ENCODE peak calls at places on chromosomes 16 and 17, in nine cellular contexts. One of them, this sample, is unnamed.

GRCh38 chr16:4200000-4200780 is 41.7 kb downstream of the SRL start:
- DNase-seq in testis: peak; percentile 78
- DNase-seq in K562: peak; percentile 73
- DNase-seq in kidney: peak; percentile 82
- DNase-seq in esophagus squamous epithelium: no peak
- DNase-seq in neural crest cell: peak; percentile 57
- DNase-seq in mesothelial cell of epicardium: peak; percentile 55
- DNase-seq in thoracic aorta: no peak
- DNase-seq in RWPE1: peak; percentile 69
- DNase-seq in this sample: peak; percentile 38

GRCh38 chr16:12290868-12291267 is 314.3 kb downstream of the SNX29 start:
- DNase-seq in testis: no peak
- DNase-seq in K562: no peak
- DNase-seq in kidney: no peak
- DNase-seq in esophagus squamous epithelium: no peak
- DNase-seq in neural crest cell: no peak
- DNase-seq in mesothelial cell of epicardium: no peak
- DNase-seq in thoracic aorta: no peak
- DNase-seq in RWPE1: no peak
- DNase-seq in this sample: no peak

GRCh38 chr16:82062645-82063058 is 27.6 kb downstream of the HSD17B2 start:
- DNase-seq in testis: no peak
- DNase-seq in K562: no peak
- DNase-seq in kidney: no peak
- DNase-seq in esophagus squamous epithelium: no peak
- DNase-seq in neural crest cell: no peak
- DNase-seq in mesothelial cell of epicardium: no peak
- DNase-seq in thoracic aorta: no peak
- DNase-seq in RWPE1: no peak
- DNase-seq in this sample: no peak

GRCh38 chr17:2776589-2777241 is 19.5 kb upstream of the RAP1GAP2 start:
- DNase-seq in testis: peak; percentile 30
- DNase-seq in K562: peak; percentile 15
- DNase-seq in kidney: no peak
- DNase-seq in esophagus squamous epithelium: no peak
- DNase-seq in neural crest cell: peak; percentile 37
- DNase-seq in mesothelial cell of epicardium: peak; percentile 65
- DNase-seq in thoracic aorta: no peak
- DNase-seq in RWPE1: no peak
- DNase-seq in this sample: no peak

GRCh38 chr17:72126575-72127486 is 6.0 kb downstream of the SOX9 start:
- DNase-seq in testis: no peak
- DNase-seq in K562: no peak
- DNase-seq in kidney: no peak
- DNase-seq in esophagus squamous epithelium: no peak
- DNase-seq in neural crest cell: no peak
- DNase-seq in mesothelial cell of epicardium: no peak
- DNase-seq in thoracic aorta: no peak
- DNase-seq in RWPE1: peak; percentile 54
- DNase-seq in this sample: no peak

GRCh38 chr17:48541036-48541573 is 3.8 kb downstream of the HOXB2 start:
- DNase-seq in testis: peak; percentile 18
- DNase-seq in K562: no peak
- DNase-seq in kidney: no peak
- DNase-seq in esophagus squamous epithelium: no peak
- DNase-seq in neural crest cell: no peak
- DNase-seq in mesothelial cell of epicardium: no peak
- DNase-seq in thoracic aorta: no peak
- DNase-seq in RWPE1: no peak
- DNase-seq in this sample: no peak

GRCh38 chr17:22286337-22287041 is 594.2 kb downstream of the KCNJ18 start:
- DNase-seq in testis: no peak
- DNase-seq in K562: no peak
- DNase-seq in kidney: no peak
- DNase-seq in esophagus squamous epithelium: no peak
- DNase-seq in neural crest cell: no peak
- DNase-seq in mesothelial cell of epicardium: no peak
- DNase-seq in thoracic aorta: no peak
- DNase-seq in RWPE1: no peak
- DNase-seq in this sample: no peak

GRCh38 chr16:68499011-68499410 is 40.1 kb upstream of the ZFP90 start:
- DNase-seq in testis: no peak
- DNase-seq in K562: no peak
- DNase-seq in kidney: peak; percentile 42
- DNase-seq in esophagus squamous epithelium: no peak
- DNase-seq in neural crest cell: no peak
- DNase-seq in mesothelial cell of epicardium: peak; percentile 54
- DNase-seq in thoracic aorta: no peak
- DNase-seq in RWPE1: no peak
- DNase-seq in this sample: no peak

GRCh38 chr17:46154151-46154816 is 38.9 kb downstream of the KANSL1 start:
- DNase-seq in testis: no peak
- DNase-seq in K562: no peak
- DNase-seq in kidney: peak; percentile 32
- DNase-seq in esophagus squamous epithelium: no peak
- DNase-seq in neural crest cell: no peak
- DNase-seq in mesothelial cell of epicardium: no peak
- DNase-seq in thoracic aorta: no peak
- DNase-seq in RWPE1: no peak
- DNase-seq in this sample: no peak

GRCh38 chr16:56675685-56676210 is 6.1 kb downstream of the MT1H start:
- DNase-seq in testis: no peak
- DNase-seq in K562: no peak
- DNase-seq in kidney: no peak
- DNase-seq in esophagus squamous epithelium: no peak
- DNase-seq in neural crest cell: no peak
- DNase-seq in mesothelial cell of epicardium: no peak
- DNase-seq in thoracic aorta: no peak
- DNase-seq in RWPE1: no peak
- DNase-seq in this sample: no peak

GRCh38 chr16:1820096-1820972 is 6.3 kb downstream of the HAGH start:
- DNase-seq in testis: no peak
- DNase-seq in K562: no peak
- DNase-seq in kidney: no peak
- DNase-seq in esophagus squamous epithelium: no peak
- DNase-seq in neural crest cell: no peak
- DNase-seq in mesothelial cell of epicardium: no peak
- DNase-seq in thoracic aorta: no peak
- DNase-seq in RWPE1: no peak
- DNase-seq in this sample: no peak

GRCh38 chr16:88941051-88941932 is 35.7 kb downstream of the CBFA2T3 start:
- DNase-seq in testis: no peak
- DNase-seq in K562: no peak
- DNase-seq in kidney: peak; percentile 77
- DNase-seq in esophagus squamous epithelium: no peak
- DNase-seq in neural crest cell: no peak
- DNase-seq in mesothelial cell of epicardium: peak; percentile 59
- DNase-seq in thoracic aorta: no peak
- DNase-seq in RWPE1: no peak
- DNase-seq in this sample: no peak

GRCh38 chr16:47019563-47019962 is 46.1 kb upstream of the DNAJA2 start:
- DNase-seq in testis: no peak
- DNase-seq in K562: no peak
- DNase-seq in kidney: no peak
- DNase-seq in esophagus squamous epithelium: no peak
- DNase-seq in neural crest cell: no peak
- DNase-seq in mesothelial cell of epicardium: no peak
- DNase-seq in thoracic aorta: no peak
- DNase-seq in RWPE1: peak; percentile 24
- DNase-seq in this sample: no peak

GRCh38 chr17:33682622-33683021 is 389.5 kb upstream of the ASIC2 start:
- DNase-seq in testis: no peak
- DNase-seq in K562: no peak
- DNase-seq in kidney: no peak
- DNase-seq in esophagus squamous epithelium: no peak
- DNase-seq in neural crest cell: no peak
- DNase-seq in mesothelial cell of epicardium: no peak
- DNase-seq in thoracic aorta: no peak
- DNase-seq in RWPE1: no peak
- DNase-seq in this sample: no peak

GRCh38 chr17:81291662-81292061 is 3.4 kb downstream of the SLC38A10 start:
- DNase-seq in testis: peak; percentile 66
- DNase-seq in K562: peak; percentile 77
- DNase-seq in kidney: peak; percentile 86
- DNase-seq in esophagus squamous epithelium: no peak
- DNase-seq in neural crest cell: peak; percentile 50
- DNase-seq in mesothelial cell of epicardium: peak; percentile 83
- DNase-seq in thoracic aorta: no peak
- DNase-seq in RWPE1: peak; percentile 46
- DNase-seq in this sample: no peak

GRCh38 chr16:57023541-57024249 is 34.3 kb downstream of the NLRC5 start:
- DNase-seq in testis: no peak
- DNase-seq in K562: no peak
- DNase-seq in kidney: no peak
- DNase-seq in esophagus squamous epithelium: no peak
- DNase-seq in neural crest cell: no peak
- DNase-seq in mesothelial cell of epicardium: no peak
- DNase-seq in thoracic aorta: no peak
- DNase-seq in RWPE1: no peak
- DNase-seq in this sample: no peak

GRCh38 chr17:28961391-28961790 is 10.1 kb upstream of the PHF12 start:
- DNase-seq in testis: no peak
- DNase-seq in K562: no peak
- DNase-seq in kidney: no peak
- DNase-seq in esophagus squamous epithelium: no peak
- DNase-seq in neural crest cell: no peak
- DNase-seq in mesothelial cell of epicardium: no peak
- DNase-seq in thoracic aorta: no peak
- DNase-seq in RWPE1: no peak
- DNase-seq in this sample: no peak

GRCh38 chr17:55440391-55440790 is 18.8 kb upstream of the MMD start:
- DNase-seq in testis: no peak
- DNase-seq in K562: no peak
- DNase-seq in kidney: no peak
- DNase-seq in esophagus squamous epithelium: no peak
- DNase-seq in neural crest cell: no peak
- DNase-seq in mesothelial cell of epicardium: no peak
- DNase-seq in thoracic aorta: no peak
- DNase-seq in RWPE1: no peak
- DNase-seq in this sample: no peak

GRCh38 chr17:64780096-64781012 is 118.2 kb upstream of the SMURF2 start:
- DNase-seq in testis: peak; percentile 29
- DNase-seq in K562: no peak
- DNase-seq in kidney: peak; percentile 92
- DNase-seq in esophagus squamous epithelium: no peak
- DNase-seq in neural crest cell: no peak
- DNase-seq in mesothelial cell of epicardium: peak; percentile 52
- DNase-seq in thoracic aorta: no peak
- DNase-seq in RWPE1: peak; percentile 81
- DNase-seq in this sample: no peak

GRCh38 chr16:49608801-49609200 is 235.2 kb downstream of the C16orf78 start:
- DNase-seq in testis: peak; percentile 44
- DNase-seq in K562: no peak
- DNase-seq in kidney: no peak
- DNase-seq in esophagus squamous epithelium: no peak
- DNase-seq in neural crest cell: no peak
- DNase-seq in mesothelial cell of epicardium: peak; percentile 26
- DNase-seq in thoracic aorta: no peak
- DNase-seq in RWPE1: no peak
- DNase-seq in this sample: no peak
- TF ChIP-seq CTCF in testis: peak; percentile 13
- TF ChIP-seq CTCF in K562: peak; percentile 54
- TF ChIP-seq CTCF in kidney: peak; percentile 21
- TF ChIP-seq CTCF in esophagus squamous epithelium: peak; percentile 7
- TF ChIP-seq CTCF in neural crest cell: peak; percentile 52
- TF ChIP-seq CTCF in mesothelial cell of epicardium: no peak
- TF ChIP-seq CTCF in thoracic aorta: peak; percentile 42
- TF ChIP-seq CTCF in RWPE1: no peak
- TF ChIP-seq CTCF in this sample: no peak

DNA sequence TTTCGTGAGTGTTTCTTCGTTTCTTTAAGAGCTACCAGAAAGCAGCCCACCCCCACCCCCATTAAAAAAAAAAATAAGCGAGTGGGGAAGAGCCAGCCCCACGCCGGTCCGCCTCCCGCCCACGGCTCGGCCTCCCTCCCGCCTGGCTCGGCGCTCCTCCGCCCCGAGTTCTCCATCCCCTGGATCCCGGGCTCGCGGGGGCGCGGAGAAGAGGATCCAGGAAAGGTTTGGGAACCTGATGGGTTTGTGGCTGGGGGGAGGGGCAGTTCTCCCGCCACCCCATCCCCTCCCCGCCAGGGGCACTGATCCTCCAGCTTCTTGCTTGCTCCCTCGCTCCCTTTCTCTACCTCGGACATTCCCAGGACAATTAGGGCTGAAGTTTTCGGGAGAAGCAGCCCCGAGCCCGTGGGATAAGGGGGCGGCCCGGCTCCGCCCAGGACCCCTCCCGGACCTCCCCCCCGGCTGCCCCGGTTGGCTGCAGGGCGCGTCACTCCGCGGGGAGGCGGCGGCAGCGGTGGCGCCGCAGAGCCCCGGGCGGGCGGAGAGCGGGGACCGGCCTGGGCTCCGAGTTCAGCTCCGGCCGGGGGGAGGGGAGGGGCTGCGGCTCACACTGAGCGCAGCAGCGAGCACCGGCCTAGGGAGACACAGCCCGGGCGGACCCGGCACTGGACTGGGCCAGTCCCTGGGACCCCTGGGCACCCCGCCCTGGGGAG is 1.0 kb upstream of the SALL1 start:
- DNase-seq in testis: peak; percentile 41
- DNase-seq in K562: no peak
- DNase-seq in kidney: peak; percentile 96
- DNase-seq in esophagus squamous epithelium: no peak
- DNase-seq in neural crest cell: peak; percentile 82
- DNase-seq in mesothelial cell of epicardium: no peak
- DNase-seq in thoracic aorta: no peak
- DNase-seq in RWPE1: no peak
- DNase-seq in this sample: no peak
- TF ChIP-seq CTCF in testis: no peak
- TF ChIP-seq CTCF in K562: no peak
- TF ChIP-seq CTCF in kidney: no peak
- TF ChIP-seq CTCF in esophagus squamous epithelium: no peak
- TF ChIP-seq CTCF in neural crest cell: no peak
- TF ChIP-seq CTCF in mesothelial cell of epicardium: no peak
- TF ChIP-seq CTCF in thoracic aorta: no peak
- TF ChIP-seq CTCF in RWPE1: no peak
- TF ChIP-seq CTCF in this sample: no peak

DNA sequence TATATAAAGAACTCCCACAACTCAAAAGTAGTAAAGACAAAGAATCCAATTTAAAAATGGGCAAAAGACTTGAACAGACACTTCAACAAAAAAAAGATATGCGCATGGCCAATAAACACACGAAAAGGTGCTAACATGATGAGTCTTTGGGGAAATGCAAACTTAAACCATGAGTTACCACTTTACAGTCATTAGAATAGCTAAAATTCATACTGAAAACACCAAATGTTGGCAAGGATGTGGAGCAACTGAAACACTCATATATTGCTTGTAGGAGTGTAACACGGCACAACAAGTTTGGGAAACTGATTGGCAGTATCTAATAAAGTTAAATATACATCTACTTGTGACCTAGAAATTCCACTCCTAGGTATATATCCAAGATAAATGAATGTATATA is 3.0 kb upstream of the PIK3R5 start:
- DNase-seq in testis: no peak
- DNase-seq in K562: no peak
- DNase-seq in kidney: no peak
- DNase-seq in esophagus squamous epithelium: no peak
- DNase-seq in neural crest cell: no peak
- DNase-seq in mesothelial cell of epicardium: no peak
- DNase-seq in thoracic aorta: no peak
- DNase-seq in RWPE1: no peak
- DNase-seq in this sample: no peak
- TF ChIP-seq CTCF in testis: no peak
- TF ChIP-seq CTCF in K562: no peak
- TF ChIP-seq CTCF in kidney: no peak
- TF ChIP-seq CTCF in esophagus squamous epithelium: no peak
- TF ChIP-seq CTCF in neural crest cell: no peak
- TF ChIP-seq CTCF in mesothelial cell of epicardium: no peak
- TF ChIP-seq CTCF in thoracic aorta: no peak
- TF ChIP-seq CTCF in RWPE1: no peak
- TF ChIP-seq CTCF in this sample: no peak

GRCh38 chr17:75063626-75064025 is 16.6 kb downstream of the KCTD2 start:
- DNase-seq in testis: no peak
- DNase-seq in K562: no peak
- DNase-seq in kidney: no peak
- DNase-seq in esophagus squamous epithelium: no peak
- DNase-seq in neural crest cell: no peak
- DNase-seq in mesothelial cell of epicardium: no peak
- DNase-seq in thoracic aorta: no peak
- DNase-seq in RWPE1: no peak
- DNase-seq in this sample: no peak
- TF ChIP-seq CTCF in testis: no peak
- TF ChIP-seq CTCF in K562: no peak
- TF ChIP-seq CTCF in kidney: no peak
- TF ChIP-seq CTCF in esophagus squamous epithelium: no peak
- TF ChIP-seq CTCF in neural crest cell: no peak
- TF ChIP-seq CTCF in mesothelial cell of epicardium: no peak
- TF ChIP-seq CTCF in thoracic aorta: no peak
- TF ChIP-seq CTCF in RWPE1: no peak
- TF ChIP-seq CTCF in this sample: no peak